ENCODE peak calls at places on chromosomes 12 and 14, in seven cellular contexts. S, H, J, K, L, O and X are unnamed samples.

GRCh38 chr12:124321556-124322270 is 26.8 kb downstream of the RFLNA start:
- DNase-seq in K (no peak), L (no peak), S (no peak), O (no peak), H (no peak), J (no peak), X (no peak)

GRCh38 chr14:68702105-68702504 is 90.8 kb downstream of the ZFP36L1 start:
- DNase-seq in O (no peak), L (no peak), K (no peak), J (no peak), S (no peak), H (no peak), X (peak; percentile 13)

GRCh38 chr12:13573698-13574321 is 377.3 kb downstream of the EMP1 start:
- DNase-seq in L (no peak), J (peak; percentile 64), K (no peak), O (peak; percentile 23), H (no peak), S (no peak), X (no peak)

GRCh38 chr12:87054225-87054624 is 798.0 kb upstream of the MGAT4C start:
- DNase-seq in S (no peak), H (no peak), K (no peak), L (no peak), O (no peak), J (no peak), X (no peak)

GRCh38 chr14:75636100-75636692 is 24.5 kb downstream of the ERG28 start:
- DNase-seq in L (no peak), K (no peak), S (no peak), J (no peak), O (no peak), H (no peak), X (no peak)

GRCh38 chr14:55843718-55844403 is 263.9 kb downstream of the KTN1 start:
- DNase-seq in J (no peak), K (no peak), L (no peak), S (no peak), H (no peak), O (no peak), X (no peak)

GRCh38 chr14:54603362-54603761 is 36.4 kb downstream of the SAMD4A start:
- DNase-seq in O (no peak), J (peak; percentile 80), L (no peak), S (no peak), K (no peak), H (no peak), X (no peak)

GRCh38 chr14:90439874-90440442 is 43.1 kb downstream of the CALM1 start:
- DNase-seq in K (no peak), O (no peak), S (no peak), J (no peak), L (no peak), H (no peak), X (no peak)

GRCh38 chr12:39966738-39967137 is 139.1 kb downstream of the SLC2A13 start:
- DNase-seq in K (no peak), S (no peak), L (no peak), J (no peak), O (no peak), H (no peak), X (no peak)

GRCh38 chr12:386651-387050 is 2.5 kb downstream of the KDM5A start:
- DNase-seq in L (no peak), S (no peak), K (no peak), J (no peak), O (no peak), H (no peak), X (no peak)

GRCh38 chr12:112900298-112901145 is 6.2 kb upstream of the OAS1 start:
- DNase-seq in K (peak; percentile 40), L (no peak), J (peak; percentile 55), S (peak; percentile 12), O (no peak), H (peak; percentile 29), X (peak; percentile 57)

GRCh38 chr14:92586001-92586947 is 72.7 kb downstream of the RIN3 start:
- DNase-seq in L (no peak), S (peak; percentile 38), J (peak; percentile 85), K (no peak), O (peak; percentile 96), H (no peak), X (peak; percentile 58)

GRCh38 chr14:83777516-83777915 is 1752.4 kb upstream of the FLRT2 start:
- DNase-seq in L (no peak), J (no peak), O (no peak), H (no peak), S (no peak), K (no peak), X (no peak)

GRCh38 chr14:69715725-69716482 is 51.0 kb upstream of the SRSF5 start:
- DNase-seq in K (peak; percentile 97), L (peak; percentile 60), H (no peak), J (peak; percentile 14), S (no peak), O (peak; percentile 71), X (no peak)

GRCh38 chr14:61703342-61704129 is 8.2 kb downstream of the HIF1A start:
- DNase-seq in J (no peak), H (no peak), S (no peak), K (no peak), O (no peak), L (no peak), X (no peak)

GRCh38 chr14:104844306-104845032 is 20.6 kb upstream of the CEP170B start:
- DNase-seq in K (no peak), H (no peak), O (no peak), L (no peak), S (no peak), J (no peak), X (no peak)

GRCh38 chr14:91354979-91355685 is 62.5 kb downstream of the CCDC88C start:
- DNase-seq in J (no peak), K (peak; percentile 95), S (peak; percentile 64), O (no peak), H (no peak), L (no peak), X (peak; percentile 49)

GRCh38 chr14:32512813-32513212 is 183.7 kb downstream of the AKAP6 start:
- DNase-seq in K (no peak), O (no peak), S (no peak), J (no peak), H (no peak), L (no peak), X (no peak)

GRCh38 chr14:95477411-95478089 is 38.9 kb downstream of the SYNE3 start:
- DNase-seq in O (no peak), L (peak; percentile 41), K (peak; percentile 67), S (no peak), J (no peak), H (no peak), X (no peak)

GRCh38 chr14:53306267-53306721 is 153.2 kb upstream of the DDHD1 start:
- DNase-seq in S (peak; percentile 23), K (peak; percentile 50), L (peak; percentile 62), O (peak; percentile 93), H (peak; percentile 10), J (peak; percentile 41), X (peak; percentile 65)

GRCh38 chr12:42483534-42483857 is 106.0 kb downstream of the PRICKLE1 start:
- DNase-seq in S (peak; percentile 45), H (no peak), K (no peak), O (no peak), J (no peak), L (no peak), X (peak; percentile 24)

GRCh38 chr12:66269757-66270383 is 32.4 kb upstream of the HELB start:
- DNase-seq in L (no peak), H (no peak), K (peak; percentile 32), J (peak; percentile 63), O (peak; percentile 28), S (no peak), X (peak; percentile 38)

GRCh38 chr12:76020281-76020680 is 11.3 kb downstream of the PHLDA1 start:
- DNase-seq in L (no peak), O (peak; percentile 75), J (peak; percentile 63), S (peak; percentile 81), H (no peak), K (no peak), X (peak; percentile 81)

GRCh38 chr12:5900533-5901255 is 44.4 kb downstream of the ANO2 start:
- DNase-seq in O (no peak), K (no peak), H (no peak), J (no peak), L (no peak), S (no peak), X (no peak)

GRCh38 chr12:116727261-116727660 is 10.6 kb downstream of the SPRING1 start:
- DNase-seq in L (no peak), K (no peak), J (no peak), H (no peak), O (no peak), S (no peak), X (no peak)

GRCh38 chr12:6606331-6607131 is 648 bp downstream of the CHD4 start:
- DNase-seq in L (peak; percentile 88), J (peak; percentile 32), H (no peak), S (peak; percentile 61), K (no peak), O (no peak), X (peak; percentile 72)

GRCh38 chr14:101973356-101973755 is 9.0 kb downstream of the DYNC1H1 start:
- DNase-seq in S (no peak), K (no peak), L (no peak), J (no peak), H (no peak), O (no peak), X (no peak)

GRCh38 chr14:92694807-92695206 is 53.6 kb downstream of the LGMN start:
- DNase-seq in H (no peak), O (no peak), L (no peak), K (no peak), J (no peak), S (no peak), X (no peak)

GRCh38 chr14:103871596-103872480 is 24.5 kb upstream of the PPP1R13B start:
- DNase-seq in J (no peak), O (no peak), K (no peak), S (peak; percentile 85), L (peak; percentile 78), H (no peak), X (peak; percentile 82)

GRCh38 chr14:66643344-66643743 is 135.4 kb downstream of the GPHN start:
- DNase-seq in S (no peak), K (no peak), H (no peak), J (no peak), O (no peak), L (no peak), X (no peak)

GRCh38 chr14:81161088-81161487 is 59.7 kb downstream of the GTF2A1 start:
- DNase-seq in H (no peak), J (no peak), S (no peak), L (no peak), K (no peak), O (no peak), X (no peak)

GRCh38 chr14:55160989-55161388 is 30.4 kb downstream of the DLGAP5 start:
- DNase-seq in O (peak; percentile 39), L (no peak), S (no peak), K (peak; percentile 16), H (no peak), J (peak; percentile 43), X (no peak)